ENCODE peak calls at places on chromosomes 5 and 9, in eight cellular contexts. One of them, this sample, is unnamed.
A peak's percentile ranks its signal among the peaks of the same experiment; 100 is the strongest.

GRCh38 chr5:1468247-1468612 is 23.0 kb upstream of the SLC6A3 start:
- DNase-seq in tibial artery: peak; percentile 1
- DNase-seq in OCI-LY7: peak; percentile 49
- DNase-seq in SK-N-SH: peak; percentile 83
- DNase-seq in CD8-positive, alpha-beta memory T cell: no peak
- DNase-seq in hepatocyte: peak; percentile 46
- DNase-seq in AG04450: no peak
- DNase-seq in SJSA1: no peak
- DNase-seq in this sample: no peak

GRCh38 chr9:113641100-113641885 is 177.8 kb downstream of the RGS3 start:
- DNase-seq in hepatocyte: no peak
- DNase-seq in SJSA1: no peak
- DNase-seq in AG04450: no peak
- DNase-seq in tibial artery: no peak
- DNase-seq in CD8-positive, alpha-beta memory T cell: no peak
- DNase-seq in OCI-LY7: no peak
- DNase-seq in SK-N-SH: no peak
- DNase-seq in this sample: no peak

GRCh38 chr5:134874831-134875655 is 872 bp downstream of the TXNDC15 start:
- DNase-seq in SK-N-SH: peak; percentile 67
- DNase-seq in hepatocyte: peak; percentile 68
- DNase-seq in CD8-positive, alpha-beta memory T cell: peak; percentile 2
- DNase-seq in AG04450: peak; percentile 68
- DNase-seq in SJSA1: peak; percentile 73
- DNase-seq in tibial artery: peak; percentile 80
- DNase-seq in OCI-LY7: peak; percentile 29
- DNase-seq in this sample: peak; percentile 24

GRCh38 chr9:93115486-93115885 is 18.6 kb downstream of the NINJ1 start:
- DNase-seq in CD8-positive, alpha-beta memory T cell: no peak
- DNase-seq in SJSA1: no peak
- DNase-seq in tibial artery: no peak
- DNase-seq in hepatocyte: no peak
- DNase-seq in OCI-LY7: no peak
- DNase-seq in SK-N-SH: no peak
- DNase-seq in AG04450: no peak
- DNase-seq in this sample: no peak

GRCh38 chr9:109010676-109011655 is 2.3 kb downstream of the CTNNAL1 start:
- DNase-seq in AG04450: peak; percentile 64
- DNase-seq in tibial artery: no peak
- DNase-seq in hepatocyte: peak; percentile 44
- DNase-seq in CD8-positive, alpha-beta memory T cell: peak; percentile 7
- DNase-seq in SK-N-SH: no peak
- DNase-seq in SJSA1: peak; percentile 67
- DNase-seq in OCI-LY7: peak; percentile 18
- DNase-seq in this sample: no peak

GRCh38 chr5:11494340-11494739 is 409.9 kb downstream of the CTNND2 start:
- DNase-seq in hepatocyte: no peak
- DNase-seq in SJSA1: no peak
- DNase-seq in CD8-positive, alpha-beta memory T cell: no peak
- DNase-seq in SK-N-SH: no peak
- DNase-seq in OCI-LY7: no peak
- DNase-seq in AG04450: no peak
- DNase-seq in tibial artery: no peak
- DNase-seq in this sample: no peak

GRCh38 chr9:93033541-93033940 is 25.0 kb upstream of the SUSD3 start:
- DNase-seq in AG04450: no peak
- DNase-seq in SK-N-SH: no peak
- DNase-seq in tibial artery: no peak
- DNase-seq in hepatocyte: no peak
- DNase-seq in CD8-positive, alpha-beta memory T cell: no peak
- DNase-seq in OCI-LY7: no peak
- DNase-seq in SJSA1: no peak
- DNase-seq in this sample: no peak

GRCh38 chr5:157944077-157944633 is 85.2 kb upstream of the CLINT1 start:
- DNase-seq in SK-N-SH: no peak
- DNase-seq in tibial artery: no peak
- DNase-seq in OCI-LY7: no peak
- DNase-seq in AG04450: no peak
- DNase-seq in SJSA1: no peak
- DNase-seq in hepatocyte: no peak
- DNase-seq in CD8-positive, alpha-beta memory T cell: no peak
- DNase-seq in this sample: no peak

GRCh38 chr5:174937201-174938130 is 213.1 kb downstream of the MSX2 start:
- DNase-seq in tibial artery: no peak
- DNase-seq in AG04450: no peak
- DNase-seq in CD8-positive, alpha-beta memory T cell: no peak
- DNase-seq in OCI-LY7: no peak
- DNase-seq in SK-N-SH: no peak
- DNase-seq in hepatocyte: no peak
- DNase-seq in SJSA1: no peak
- DNase-seq in this sample: no peak

GRCh38 chr5:89338935-89339334 is 456.0 kb upstream of the MEF2C start:
- DNase-seq in SJSA1: no peak
- DNase-seq in SK-N-SH: no peak
- DNase-seq in CD8-positive, alpha-beta memory T cell: no peak
- DNase-seq in hepatocyte: no peak
- DNase-seq in OCI-LY7: no peak
- DNase-seq in tibial artery: no peak
- DNase-seq in AG04450: no peak
- DNase-seq in this sample: no peak

GRCh38 chr5:53253421-53253871 is 143.9 kb upstream of the MOCS2 start:
- DNase-seq in hepatocyte: no peak
- DNase-seq in tibial artery: no peak
- DNase-seq in SJSA1: peak; percentile 84
- DNase-seq in SK-N-SH: no peak
- DNase-seq in AG04450: peak; percentile 61
- DNase-seq in CD8-positive, alpha-beta memory T cell: no peak
- DNase-seq in OCI-LY7: no peak
- DNase-seq in this sample: no peak

GRCh38 chr5:107501965-107502691 is 168.6 kb downstream of the EFNA5 start:
- DNase-seq in SJSA1: no peak
- DNase-seq in CD8-positive, alpha-beta memory T cell: no peak
- DNase-seq in SK-N-SH: peak; percentile 39
- DNase-seq in hepatocyte: no peak
- DNase-seq in OCI-LY7: no peak
- DNase-seq in AG04450: no peak
- DNase-seq in tibial artery: no peak
- DNase-seq in this sample: no peak

GRCh38 chr9:38671748-38672147 is 48.2 kb downstream of the FAM240B start:
- DNase-seq in hepatocyte: no peak
- DNase-seq in OCI-LY7: no peak
- DNase-seq in SJSA1: no peak
- DNase-seq in CD8-positive, alpha-beta memory T cell: no peak
- DNase-seq in tibial artery: no peak
- DNase-seq in AG04450: no peak
- DNase-seq in SK-N-SH: no peak
- DNase-seq in this sample: no peak

GRCh38 chr5:57845025-57845424 is 362.4 kb upstream of the ACTBL2 start:
- DNase-seq in SJSA1: no peak
- DNase-seq in OCI-LY7: no peak
- DNase-seq in SK-N-SH: no peak
- DNase-seq in hepatocyte: no peak
- DNase-seq in CD8-positive, alpha-beta memory T cell: no peak
- DNase-seq in AG04450: no peak
- DNase-seq in tibial artery: no peak
- DNase-seq in this sample: no peak

GRCh38 chr5:170758481-170758880 is 25.0 kb upstream of the GABRP start:
- DNase-seq in OCI-LY7: no peak
- DNase-seq in hepatocyte: no peak
- DNase-seq in AG04450: no peak
- DNase-seq in SJSA1: no peak
- DNase-seq in tibial artery: no peak
- DNase-seq in SK-N-SH: no peak
- DNase-seq in CD8-positive, alpha-beta memory T cell: no peak
- DNase-seq in this sample: no peak

GRCh38 chr5:167207081-167207480 is 1084.4 kb upstream of the WWC1 start:
- DNase-seq in hepatocyte: no peak
- DNase-seq in tibial artery: no peak
- DNase-seq in SK-N-SH: no peak
- DNase-seq in SJSA1: no peak
- DNase-seq in CD8-positive, alpha-beta memory T cell: no peak
- DNase-seq in OCI-LY7: no peak
- DNase-seq in AG04450: no peak
- DNase-seq in this sample: no peak

GRCh38 chr5:132483661-132484385 is 6.8 kb downstream of the IRF1 start:
- DNase-seq in OCI-LY7: no peak
- DNase-seq in AG04450: no peak
- DNase-seq in hepatocyte: no peak
- DNase-seq in tibial artery: peak; percentile 17
- DNase-seq in CD8-positive, alpha-beta memory T cell: no peak
- DNase-seq in SJSA1: no peak
- DNase-seq in SK-N-SH: no peak
- DNase-seq in this sample: no peak

GRCh38 chr9:133737071-133737773 is 930 bp downstream of the SARDH start:
- DNase-seq in OCI-LY7: no peak
- DNase-seq in AG04450: no peak
- DNase-seq in hepatocyte: no peak
- DNase-seq in SJSA1: peak; percentile 30
- DNase-seq in CD8-positive, alpha-beta memory T cell: no peak
- DNase-seq in SK-N-SH: peak; percentile 72
- DNase-seq in tibial artery: no peak
- DNase-seq in this sample: no peak

GRCh38 chr5:52705720-52706119 is 82.0 kb upstream of the ITGA1 start:
- DNase-seq in tibial artery: no peak
- DNase-seq in CD8-positive, alpha-beta memory T cell: no peak
- DNase-seq in SJSA1: no peak
- DNase-seq in SK-N-SH: no peak
- DNase-seq in AG04450: no peak
- DNase-seq in hepatocyte: no peak
- DNase-seq in OCI-LY7: no peak
- DNase-seq in this sample: no peak

GRCh38 chr5:104179057-104179456 is 616.5 kb upstream of the NUDT12 start:
- DNase-seq in tibial artery: no peak
- DNase-seq in SJSA1: peak; percentile 62
- DNase-seq in OCI-LY7: peak; percentile 57
- DNase-seq in CD8-positive, alpha-beta memory T cell: no peak
- DNase-seq in AG04450: no peak
- DNase-seq in SK-N-SH: peak; percentile 3
- DNase-seq in hepatocyte: peak; percentile 16
- DNase-seq in this sample: peak; percentile 18

GRCh38 chr9:118482311-118482710 is 778.1 kb downstream of the TLR4 start:
- DNase-seq in AG04450: no peak
- DNase-seq in tibial artery: no peak
- DNase-seq in hepatocyte: no peak
- DNase-seq in SK-N-SH: no peak
- DNase-seq in CD8-positive, alpha-beta memory T cell: no peak
- DNase-seq in OCI-LY7: no peak
- DNase-seq in SJSA1: no peak
- DNase-seq in this sample: no peak

DNA sequence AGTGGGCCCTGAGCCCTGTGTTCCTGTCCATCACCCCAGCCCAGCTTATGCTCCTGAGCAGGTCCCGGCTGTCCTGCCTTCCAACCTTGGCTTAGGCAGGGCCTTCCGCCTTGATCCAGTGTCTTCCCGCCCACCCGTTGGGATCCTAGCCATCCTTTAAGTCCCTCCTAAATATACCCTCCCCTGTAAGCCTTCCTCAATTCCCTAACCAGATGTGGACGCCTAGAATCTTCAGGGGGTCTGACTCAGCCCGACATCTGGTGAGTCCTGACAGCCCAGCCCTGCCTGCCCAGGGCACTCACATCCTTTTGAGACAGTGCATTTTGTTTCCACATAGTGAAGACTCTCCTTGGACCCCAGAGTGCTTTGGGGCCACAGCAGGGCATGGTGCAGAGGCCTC is 23.7 kb downstream of the SLC6A7 start:
- DNase-seq in CD8-positive, alpha-beta memory T cell: no peak
- DNase-seq in SK-N-SH: no peak
- DNase-seq in hepatocyte: no peak
- DNase-seq in OCI-LY7: no peak
- DNase-seq in SJSA1: no peak
- DNase-seq in AG04450: no peak
- DNase-seq in tibial artery: no peak
- DNase-seq in this sample: no peak
- H3K27ac ChIP-seq in CD8-positive, alpha-beta memory T cell: no peak overlapping the region
- H3K27ac ChIP-seq in SK-N-SH: no peak overlapping the region
- H3K27ac ChIP-seq in hepatocyte: no peak overlapping the region
- H3K27ac ChIP-seq in OCI-LY7: no peak overlapping the region
- H3K27ac ChIP-seq in SJSA1: no peak overlapping the region
- H3K27ac ChIP-seq in AG04450: no peak overlapping the region
- H3K27ac ChIP-seq in tibial artery: peak overlapping the region; percentile 77
- H3K27ac ChIP-seq in this sample: no peak overlapping the region

GRCh38 chr5:140324834-140325195 is 21.6 kb downstream of the HBEGF start:
- DNase-seq in tibial artery: no peak
- DNase-seq in SJSA1: no peak
- DNase-seq in hepatocyte: no peak
- DNase-seq in SK-N-SH: no peak
- DNase-seq in AG04450: no peak
- DNase-seq in CD8-positive, alpha-beta memory T cell: no peak
- DNase-seq in OCI-LY7: no peak
- DNase-seq in this sample: no peak
- H3K27ac ChIP-seq in tibial artery: no peak overlapping the region
- H3K27ac ChIP-seq in SJSA1: peak overlapping the region; percentile 94
- H3K27ac ChIP-seq in hepatocyte: no peak overlapping the region
- H3K27ac ChIP-seq in SK-N-SH: no peak overlapping the region
- H3K27ac ChIP-seq in AG04450: peak overlapping the region; percentile 66
- H3K27ac ChIP-seq in CD8-positive, alpha-beta memory T cell: no peak overlapping the region
- H3K27ac ChIP-seq in OCI-LY7: no peak overlapping the region
- H3K27ac ChIP-seq in this sample: no peak overlapping the region

GRCh38 chr5:14190194-14191164 is 47.3 kb downstream of the TRIO start:
- DNase-seq in OCI-LY7: no peak
- DNase-seq in SK-N-SH: no peak
- DNase-seq in SJSA1: peak; percentile 89
- DNase-seq in AG04450: peak; percentile 95
- DNase-seq in CD8-positive, alpha-beta memory T cell: no peak
- DNase-seq in tibial artery: peak; percentile 47
- DNase-seq in hepatocyte: peak; percentile 69
- DNase-seq in this sample: no peak

GRCh38 chr5:14195588-14195987 is 52.4 kb downstream of the TRIO start:
- DNase-seq in AG04450: no peak
- DNase-seq in tibial artery: no peak
- DNase-seq in CD8-positive, alpha-beta memory T cell: no peak
- DNase-seq in SJSA1: no peak
- DNase-seq in hepatocyte: no peak
- DNase-seq in SK-N-SH: no peak
- DNase-seq in OCI-LY7: no peak
- DNase-seq in this sample: no peak

GRCh38 chr5:14191325-14191724 is 48.2 kb downstream of the TRIO start:
- DNase-seq in SK-N-SH: no peak
- DNase-seq in CD8-positive, alpha-beta memory T cell: no peak
- DNase-seq in hepatocyte: no peak
- DNase-seq in AG04450: no peak
- DNase-seq in tibial artery: no peak
- DNase-seq in SJSA1: no peak
- DNase-seq in OCI-LY7: no peak
- DNase-seq in this sample: no peak

GRCh38 chr5:14197056-14197455 is 53.9 kb downstream of the TRIO start:
- DNase-seq in SJSA1: no peak
- DNase-seq in tibial artery: no peak
- DNase-seq in CD8-positive, alpha-beta memory T cell: no peak
- DNase-seq in OCI-LY7: no peak
- DNase-seq in hepatocyte: no peak
- DNase-seq in SK-N-SH: no peak
- DNase-seq in AG04450: no peak
- DNase-seq in this sample: no peak

GRCh38 chr5:14193496-14193895 is 50.4 kb downstream of the TRIO start:
- DNase-seq in CD8-positive, alpha-beta memory T cell: no peak
- DNase-seq in tibial artery: no peak
- DNase-seq in AG04450: no peak
- DNase-seq in hepatocyte: no peak
- DNase-seq in SK-N-SH: no peak
- DNase-seq in SJSA1: no peak
- DNase-seq in OCI-LY7: no peak
- DNase-seq in this sample: no peak
- H3K27ac ChIP-seq in CD8-positive, alpha-beta memory T cell: no peak overlapping the region
- H3K27ac ChIP-seq in tibial artery: peak overlapping the region; percentile 89
- H3K27ac ChIP-seq in AG04450: no peak overlapping the region
- H3K27ac ChIP-seq in hepatocyte: no peak overlapping the region
- H3K27ac ChIP-seq in SK-N-SH: peak overlapping the region; percentile 68
- H3K27ac ChIP-seq in SJSA1: peak overlapping the region; percentile 4
- H3K27ac ChIP-seq in OCI-LY7: no peak overlapping the region
- H3K27ac ChIP-seq in this sample: no peak overlapping the region

GRCh38 chr5:151073280-151073679 is 7.6 kb downstream of the TNIP1 start:
- DNase-seq in OCI-LY7: no peak
- DNase-seq in SK-N-SH: no peak
- DNase-seq in AG04450: no peak
- DNase-seq in hepatocyte: no peak
- DNase-seq in SJSA1: no peak
- DNase-seq in tibial artery: no peak
- DNase-seq in CD8-positive, alpha-beta memory T cell: no peak
- DNase-seq in this sample: no peak
- H3K27ac ChIP-seq in OCI-LY7: no peak overlapping the region
- H3K27ac ChIP-seq in SK-N-SH: no peak overlapping the region
- H3K27ac ChIP-seq in AG04450: peak overlapping the region; percentile 31
- H3K27ac ChIP-seq in hepatocyte: peak overlapping the region; percentile 67
- H3K27ac ChIP-seq in SJSA1: peak overlapping the region; percentile 87
- H3K27ac ChIP-seq in tibial artery: peak overlapping the region; percentile 54
- H3K27ac ChIP-seq in CD8-positive, alpha-beta memory T cell: no peak overlapping the region
- H3K27ac ChIP-seq in this sample: no peak overlapping the region